ENCODE peak calls at places on chromosome 18, in eight cellular contexts. One of them, this sample, is unnamed.

GRCh38 chr18:58975296-58975695 is 110.6 kb downstream of the ZNF532 start:
- DNase-seq in activated T-helper 1 cell treated with anti-CD3 and anti-CD28 coated beads, Interleukin-12 subunit alpha, Interleukin-12 subunit beta, Interleukin-2, Interleukin-4 antibody, amounts not matched to agents 30 ng/mL and 10 ng/mL and 1 ng/mL, durations not matched to agents 14 hours and 24 hours and 36 hours: no peak
- DNase-seq in activated CD4-positive, alpha-beta T cell treated with anti-CD3 and anti-CD28 coated beads for 48 hours: no peak
- DNase-seq in naive thymus-derived CD8-positive, alpha-beta T cell: no peak
- DNase-seq in stimulated activated CD8-positive, alpha-beta memory T cell treated with anti-CD3 and anti-CD28 coated beads, Interleukin-15, amount 100 ng/mL, for 4 hours: no peak
- DNase-seq in left kidney: no peak
- DNase-seq in HCT116: no peak
- DNase-seq in NCI-H2081: no peak
- DNase-seq in this sample: no peak

GRCh38 chr18:36808681-36809080 is 20.1 kb downstream of the TPGS2 start:
- DNase-seq in HCT116: no peak
- DNase-seq in naive thymus-derived CD8-positive, alpha-beta T cell: no peak
- DNase-seq in stimulated activated CD8-positive, alpha-beta memory T cell treated with anti-CD3 and anti-CD28 coated beads, Interleukin-15, amount 100 ng/mL, for 4 hours: no peak
- DNase-seq in activated CD4-positive, alpha-beta T cell treated with anti-CD3 and anti-CD28 coated beads for 48 hours: no peak
- DNase-seq in left kidney: no peak
- DNase-seq in activated T-helper 1 cell treated with anti-CD3 and anti-CD28 coated beads, Interleukin-12 subunit alpha, Interleukin-12 subunit beta, Interleukin-2, Interleukin-4 antibody, amounts not matched to agents 30 ng/mL and 10 ng/mL and 1 ng/mL, durations not matched to agents 14 hours and 24 hours and 36 hours: no peak
- DNase-seq in NCI-H2081: no peak
- DNase-seq in this sample: no peak

GRCh38 chr18:79945118-79946042 is 6.1 kb downstream of the SLC66A2 start:
- DNase-seq in left kidney: no peak
- DNase-seq in naive thymus-derived CD8-positive, alpha-beta T cell: no peak
- DNase-seq in activated T-helper 1 cell treated with anti-CD3 and anti-CD28 coated beads, Interleukin-12 subunit alpha, Interleukin-12 subunit beta, Interleukin-2, Interleukin-4 antibody, amounts not matched to agents 30 ng/mL and 10 ng/mL and 1 ng/mL, durations not matched to agents 14 hours and 24 hours and 36 hours: no peak
- DNase-seq in activated CD4-positive, alpha-beta T cell treated with anti-CD3 and anti-CD28 coated beads for 48 hours: no peak
- DNase-seq in NCI-H2081: no peak
- DNase-seq in HCT116: no peak
- DNase-seq in stimulated activated CD8-positive, alpha-beta memory T cell treated with anti-CD3 and anti-CD28 coated beads, Interleukin-15, amount 100 ng/mL, for 4 hours: no peak
- DNase-seq in this sample: no peak

GRCh38 chr18:49609416-49610284 is 47.8 kb downstream of the LIPG start:
- DNase-seq in left kidney: no peak
- DNase-seq in activated CD4-positive, alpha-beta T cell treated with anti-CD3 and anti-CD28 coated beads for 48 hours: no peak
- DNase-seq in HCT116: peak; percentile 6
- DNase-seq in NCI-H2081: no peak
- DNase-seq in activated T-helper 1 cell treated with anti-CD3 and anti-CD28 coated beads, Interleukin-12 subunit alpha, Interleukin-12 subunit beta, Interleukin-2, Interleukin-4 antibody, amounts not matched to agents 30 ng/mL and 10 ng/mL and 1 ng/mL, durations not matched to agents 14 hours and 24 hours and 36 hours: no peak
- DNase-seq in naive thymus-derived CD8-positive, alpha-beta T cell: no peak
- DNase-seq in stimulated activated CD8-positive, alpha-beta memory T cell treated with anti-CD3 and anti-CD28 coated beads, Interleukin-15, amount 100 ng/mL, for 4 hours: no peak
- DNase-seq in this sample: no peak

GRCh38 chr18:3499498-3499897 is 49.5 kb downstream of the TGIF1 start:
- DNase-seq in stimulated activated CD8-positive, alpha-beta memory T cell treated with anti-CD3 and anti-CD28 coated beads, Interleukin-15, amount 100 ng/mL, for 4 hours: no peak
- DNase-seq in left kidney: peak; percentile 56
- DNase-seq in HCT116: no peak
- DNase-seq in activated T-helper 1 cell treated with anti-CD3 and anti-CD28 coated beads, Interleukin-12 subunit alpha, Interleukin-12 subunit beta, Interleukin-2, Interleukin-4 antibody, amounts not matched to agents 30 ng/mL and 10 ng/mL and 1 ng/mL, durations not matched to agents 14 hours and 24 hours and 36 hours: no peak
- DNase-seq in activated CD4-positive, alpha-beta T cell treated with anti-CD3 and anti-CD28 coated beads for 48 hours: no peak
- DNase-seq in naive thymus-derived CD8-positive, alpha-beta T cell: no peak
- DNase-seq in NCI-H2081: peak; percentile 22
- DNase-seq in this sample: no peak

GRCh38 chr18:31983020-31983419 is 35.6 kb upstream of the RNF125 start:
- DNase-seq in activated T-helper 1 cell treated with anti-CD3 and anti-CD28 coated beads, Interleukin-12 subunit alpha, Interleukin-12 subunit beta, Interleukin-2, Interleukin-4 antibody, amounts not matched to agents 30 ng/mL and 10 ng/mL and 1 ng/mL, durations not matched to agents 14 hours and 24 hours and 36 hours: no peak
- DNase-seq in activated CD4-positive, alpha-beta T cell treated with anti-CD3 and anti-CD28 coated beads for 48 hours: no peak
- DNase-seq in stimulated activated CD8-positive, alpha-beta memory T cell treated with anti-CD3 and anti-CD28 coated beads, Interleukin-15, amount 100 ng/mL, for 4 hours: no peak
- DNase-seq in left kidney: no peak
- DNase-seq in NCI-H2081: no peak
- DNase-seq in naive thymus-derived CD8-positive, alpha-beta T cell: no peak
- DNase-seq in HCT116: no peak
- DNase-seq in this sample: no peak

GRCh38 chr18:62073461-62073860 is 113.4 kb downstream of the PIGN start:
- DNase-seq in NCI-H2081: no peak
- DNase-seq in HCT116: no peak
- DNase-seq in left kidney: no peak
- DNase-seq in activated T-helper 1 cell treated with anti-CD3 and anti-CD28 coated beads, Interleukin-12 subunit alpha, Interleukin-12 subunit beta, Interleukin-2, Interleukin-4 antibody, amounts not matched to agents 30 ng/mL and 10 ng/mL and 1 ng/mL, durations not matched to agents 14 hours and 24 hours and 36 hours: no peak
- DNase-seq in activated CD4-positive, alpha-beta T cell treated with anti-CD3 and anti-CD28 coated beads for 48 hours: no peak
- DNase-seq in naive thymus-derived CD8-positive, alpha-beta T cell: no peak
- DNase-seq in stimulated activated CD8-positive, alpha-beta memory T cell treated with anti-CD3 and anti-CD28 coated beads, Interleukin-15, amount 100 ng/mL, for 4 hours: no peak
- DNase-seq in this sample: no peak

GRCh38 chr18:10838594-10838993 is 310.8 kb downstream of the PIEZO2 start:
- DNase-seq in HCT116: no peak
- DNase-seq in activated CD4-positive, alpha-beta T cell treated with anti-CD3 and anti-CD28 coated beads for 48 hours: no peak
- DNase-seq in NCI-H2081: no peak
- DNase-seq in activated T-helper 1 cell treated with anti-CD3 and anti-CD28 coated beads, Interleukin-12 subunit alpha, Interleukin-12 subunit beta, Interleukin-2, Interleukin-4 antibody, amounts not matched to agents 30 ng/mL and 10 ng/mL and 1 ng/mL, durations not matched to agents 14 hours and 24 hours and 36 hours: no peak
- DNase-seq in left kidney: no peak
- DNase-seq in naive thymus-derived CD8-positive, alpha-beta T cell: no peak
- DNase-seq in stimulated activated CD8-positive, alpha-beta memory T cell treated with anti-CD3 and anti-CD28 coated beads, Interleukin-15, amount 100 ng/mL, for 4 hours: no peak
- DNase-seq in this sample: no peak

GRCh38 chr18:67694787-67695186 is 178.3 kb upstream of the DSEL start:
- DNase-seq in left kidney: no peak
- DNase-seq in HCT116: no peak
- DNase-seq in activated CD4-positive, alpha-beta T cell treated with anti-CD3 and anti-CD28 coated beads for 48 hours: no peak
- DNase-seq in activated T-helper 1 cell treated with anti-CD3 and anti-CD28 coated beads, Interleukin-12 subunit alpha, Interleukin-12 subunit beta, Interleukin-2, Interleukin-4 antibody, amounts not matched to agents 30 ng/mL and 10 ng/mL and 1 ng/mL, durations not matched to agents 14 hours and 24 hours and 36 hours: no peak
- DNase-seq in naive thymus-derived CD8-positive, alpha-beta T cell: no peak
- DNase-seq in stimulated activated CD8-positive, alpha-beta memory T cell treated with anti-CD3 and anti-CD28 coated beads, Interleukin-15, amount 100 ng/mL, for 4 hours: no peak
- DNase-seq in NCI-H2081: no peak
- DNase-seq in this sample: no peak

GRCh38 chr18:43919565-43919964 is 642.3 kb upstream of the SYT4 start:
- DNase-seq in stimulated activated CD8-positive, alpha-beta memory T cell treated with anti-CD3 and anti-CD28 coated beads, Interleukin-15, amount 100 ng/mL, for 4 hours: no peak
- DNase-seq in HCT116: no peak
- DNase-seq in activated T-helper 1 cell treated with anti-CD3 and anti-CD28 coated beads, Interleukin-12 subunit alpha, Interleukin-12 subunit beta, Interleukin-2, Interleukin-4 antibody, amounts not matched to agents 30 ng/mL and 10 ng/mL and 1 ng/mL, durations not matched to agents 14 hours and 24 hours and 36 hours: no peak
- DNase-seq in left kidney: peak; percentile 6
- DNase-seq in naive thymus-derived CD8-positive, alpha-beta T cell: no peak
- DNase-seq in NCI-H2081: peak; percentile 61
- DNase-seq in activated CD4-positive, alpha-beta T cell treated with anti-CD3 and anti-CD28 coated beads for 48 hours: no peak
- DNase-seq in this sample: no peak

GRCh38 chr18:42052137-42052708 is 97.2 kb downstream of the PIK3C3 start:
- DNase-seq in naive thymus-derived CD8-positive, alpha-beta T cell: no peak
- DNase-seq in HCT116: no peak
- DNase-seq in left kidney: peak; percentile 30
- DNase-seq in NCI-H2081: no peak
- DNase-seq in activated CD4-positive, alpha-beta T cell treated with anti-CD3 and anti-CD28 coated beads for 48 hours: no peak
- DNase-seq in stimulated activated CD8-positive, alpha-beta memory T cell treated with anti-CD3 and anti-CD28 coated beads, Interleukin-15, amount 100 ng/mL, for 4 hours: no peak
- DNase-seq in activated T-helper 1 cell treated with anti-CD3 and anti-CD28 coated beads, Interleukin-12 subunit alpha, Interleukin-12 subunit beta, Interleukin-2, Interleukin-4 antibody, amounts not matched to agents 30 ng/mL and 10 ng/mL and 1 ng/mL, durations not matched to agents 14 hours and 24 hours and 36 hours: no peak
- DNase-seq in this sample: no peak

GRCh38 chr18:51273435-51273834 is 76.0 kb upstream of the MEX3C start:
- DNase-seq in activated T-helper 1 cell treated with anti-CD3 and anti-CD28 coated beads, Interleukin-12 subunit alpha, Interleukin-12 subunit beta, Interleukin-2, Interleukin-4 antibody, amounts not matched to agents 30 ng/mL and 10 ng/mL and 1 ng/mL, durations not matched to agents 14 hours and 24 hours and 36 hours: no peak
- DNase-seq in HCT116: no peak
- DNase-seq in activated CD4-positive, alpha-beta T cell treated with anti-CD3 and anti-CD28 coated beads for 48 hours: no peak
- DNase-seq in left kidney: peak; percentile 31
- DNase-seq in NCI-H2081: no peak
- DNase-seq in stimulated activated CD8-positive, alpha-beta memory T cell treated with anti-CD3 and anti-CD28 coated beads, Interleukin-15, amount 100 ng/mL, for 4 hours: no peak
- DNase-seq in naive thymus-derived CD8-positive, alpha-beta T cell: no peak
- DNase-seq in this sample: no peak

GRCh38 chr18:12432196-12432595 is 24.5 kb downstream of the PRELID3A start:
- DNase-seq in activated T-helper 1 cell treated with anti-CD3 and anti-CD28 coated beads, Interleukin-12 subunit alpha, Interleukin-12 subunit beta, Interleukin-2, Interleukin-4 antibody, amounts not matched to agents 30 ng/mL and 10 ng/mL and 1 ng/mL, durations not matched to agents 14 hours and 24 hours and 36 hours: no peak
- DNase-seq in activated CD4-positive, alpha-beta T cell treated with anti-CD3 and anti-CD28 coated beads for 48 hours: no peak
- DNase-seq in naive thymus-derived CD8-positive, alpha-beta T cell: no peak
- DNase-seq in HCT116: no peak
- DNase-seq in stimulated activated CD8-positive, alpha-beta memory T cell treated with anti-CD3 and anti-CD28 coated beads, Interleukin-15, amount 100 ng/mL, for 4 hours: no peak
- DNase-seq in left kidney: no peak
- DNase-seq in NCI-H2081: no peak
- DNase-seq in this sample: no peak

GRCh38 chr18:79941473-79942119 is 9.9 kb downstream of the SLC66A2 start:
- DNase-seq in activated T-helper 1 cell treated with anti-CD3 and anti-CD28 coated beads, Interleukin-12 subunit alpha, Interleukin-12 subunit beta, Interleukin-2, Interleukin-4 antibody, amounts not matched to agents 30 ng/mL and 10 ng/mL and 1 ng/mL, durations not matched to agents 14 hours and 24 hours and 36 hours: no peak
- DNase-seq in activated CD4-positive, alpha-beta T cell treated with anti-CD3 and anti-CD28 coated beads for 48 hours: no peak
- DNase-seq in naive thymus-derived CD8-positive, alpha-beta T cell: no peak
- DNase-seq in left kidney: no peak
- DNase-seq in NCI-H2081: no peak
- DNase-seq in HCT116: no peak
- DNase-seq in stimulated activated CD8-positive, alpha-beta memory T cell treated with anti-CD3 and anti-CD28 coated beads, Interleukin-15, amount 100 ng/mL, for 4 hours: no peak
- DNase-seq in this sample: no peak

GRCh38 chr18:26482567-26482966 is 65.8 kb downstream of the KCTD1 start:
- DNase-seq in left kidney: peak; percentile 37
- DNase-seq in NCI-H2081: no peak
- DNase-seq in stimulated activated CD8-positive, alpha-beta memory T cell treated with anti-CD3 and anti-CD28 coated beads, Interleukin-15, amount 100 ng/mL, for 4 hours: no peak
- DNase-seq in activated CD4-positive, alpha-beta T cell treated with anti-CD3 and anti-CD28 coated beads for 48 hours: no peak
- DNase-seq in activated T-helper 1 cell treated with anti-CD3 and anti-CD28 coated beads, Interleukin-12 subunit alpha, Interleukin-12 subunit beta, Interleukin-2, Interleukin-4 antibody, amounts not matched to agents 30 ng/mL and 10 ng/mL and 1 ng/mL, durations not matched to agents 14 hours and 24 hours and 36 hours: no peak
- DNase-seq in naive thymus-derived CD8-positive, alpha-beta T cell: no peak
- DNase-seq in HCT116: no peak
- DNase-seq in this sample: no peak

GRCh38 chr18:48875942-48876511 is 74.7 kb downstream of the SMAD7 start:
- DNase-seq in HCT116: no peak
- DNase-seq in activated CD4-positive, alpha-beta T cell treated with anti-CD3 and anti-CD28 coated beads for 48 hours: no peak
- DNase-seq in activated T-helper 1 cell treated with anti-CD3 and anti-CD28 coated beads, Interleukin-12 subunit alpha, Interleukin-12 subunit beta, Interleukin-2, Interleukin-4 antibody, amounts not matched to agents 30 ng/mL and 10 ng/mL and 1 ng/mL, durations not matched to agents 14 hours and 24 hours and 36 hours: no peak
- DNase-seq in naive thymus-derived CD8-positive, alpha-beta T cell: no peak
- DNase-seq in left kidney: peak; percentile 86
- DNase-seq in NCI-H2081: no peak
- DNase-seq in stimulated activated CD8-positive, alpha-beta memory T cell treated with anti-CD3 and anti-CD28 coated beads, Interleukin-15, amount 100 ng/mL, for 4 hours: no peak
- DNase-seq in this sample: no peak

GRCh38 chr18:61732854-61733253 is 160.0 kb downstream of the RNF152 start:
- DNase-seq in HCT116: no peak
- DNase-seq in left kidney: no peak
- DNase-seq in NCI-H2081: no peak
- DNase-seq in activated CD4-positive, alpha-beta T cell treated with anti-CD3 and anti-CD28 coated beads for 48 hours: no peak
- DNase-seq in stimulated activated CD8-positive, alpha-beta memory T cell treated with anti-CD3 and anti-CD28 coated beads, Interleukin-15, amount 100 ng/mL, for 4 hours: no peak
- DNase-seq in activated T-helper 1 cell treated with anti-CD3 and anti-CD28 coated beads, Interleukin-12 subunit alpha, Interleukin-12 subunit beta, Interleukin-2, Interleukin-4 antibody, amounts not matched to agents 30 ng/mL and 10 ng/mL and 1 ng/mL, durations not matched to agents 14 hours and 24 hours and 36 hours: no peak
- DNase-seq in naive thymus-derived CD8-positive, alpha-beta T cell: no peak
- DNase-seq in this sample: no peak

GRCh38 chr18:70397259-70397925 is 108.5 kb downstream of the SOCS6 start:
- DNase-seq in stimulated activated CD8-positive, alpha-beta memory T cell treated with anti-CD3 and anti-CD28 coated beads, Interleukin-15, amount 100 ng/mL, for 4 hours: no peak
- DNase-seq in NCI-H2081: no peak
- DNase-seq in activated CD4-positive, alpha-beta T cell treated with anti-CD3 and anti-CD28 coated beads for 48 hours: no peak
- DNase-seq in activated T-helper 1 cell treated with anti-CD3 and anti-CD28 coated beads, Interleukin-12 subunit alpha, Interleukin-12 subunit beta, Interleukin-2, Interleukin-4 antibody, amounts not matched to agents 30 ng/mL and 10 ng/mL and 1 ng/mL, durations not matched to agents 14 hours and 24 hours and 36 hours: no peak
- DNase-seq in HCT116: no peak
- DNase-seq in left kidney: no peak
- DNase-seq in naive thymus-derived CD8-positive, alpha-beta T cell: no peak
- DNase-seq in this sample: no peak

GRCh38 chr18:46226461-46226860 is 122.3 kb downstream of the HAUS1 start:
- DNase-seq in stimulated activated CD8-positive, alpha-beta memory T cell treated with anti-CD3 and anti-CD28 coated beads, Interleukin-15, amount 100 ng/mL, for 4 hours: no peak
- DNase-seq in HCT116: no peak
- DNase-seq in activated CD4-positive, alpha-beta T cell treated with anti-CD3 and anti-CD28 coated beads for 48 hours: no peak
- DNase-seq in NCI-H2081: no peak
- DNase-seq in naive thymus-derived CD8-positive, alpha-beta T cell: no peak
- DNase-seq in left kidney: no peak
- DNase-seq in activated T-helper 1 cell treated with anti-CD3 and anti-CD28 coated beads, Interleukin-12 subunit alpha, Interleukin-12 subunit beta, Interleukin-2, Interleukin-4 antibody, amounts not matched to agents 30 ng/mL and 10 ng/mL and 1 ng/mL, durations not matched to agents 14 hours and 24 hours and 36 hours: no peak
- DNase-seq in this sample: no peak

GRCh38 chr18:3466051-3466450 is 16.1 kb downstream of the TGIF1 start:
- DNase-seq in stimulated activated CD8-positive, alpha-beta memory T cell treated with anti-CD3 and anti-CD28 coated beads, Interleukin-15, amount 100 ng/mL, for 4 hours: no peak
- DNase-seq in NCI-H2081: no peak
- DNase-seq in activated CD4-positive, alpha-beta T cell treated with anti-CD3 and anti-CD28 coated beads for 48 hours: no peak
- DNase-seq in activated T-helper 1 cell treated with anti-CD3 and anti-CD28 coated beads, Interleukin-12 subunit alpha, Interleukin-12 subunit beta, Interleukin-2, Interleukin-4 antibody, amounts not matched to agents 30 ng/mL and 10 ng/mL and 1 ng/mL, durations not matched to agents 14 hours and 24 hours and 36 hours: no peak
- DNase-seq in naive thymus-derived CD8-positive, alpha-beta T cell: no peak
- DNase-seq in left kidney: no peak
- DNase-seq in HCT116: no peak
- DNase-seq in this sample: no peak

GRCh38 chr18:61388010-61388409 is 54.8 kb downstream of the CDH20 start:
- DNase-seq in activated CD4-positive, alpha-beta T cell treated with anti-CD3 and anti-CD28 coated beads for 48 hours: no peak
- DNase-seq in HCT116: no peak
- DNase-seq in naive thymus-derived CD8-positive, alpha-beta T cell: no peak
- DNase-seq in left kidney: no peak
- DNase-seq in NCI-H2081: no peak
- DNase-seq in activated T-helper 1 cell treated with anti-CD3 and anti-CD28 coated beads, Interleukin-12 subunit alpha, Interleukin-12 subunit beta, Interleukin-2, Interleukin-4 antibody, amounts not matched to agents 30 ng/mL and 10 ng/mL and 1 ng/mL, durations not matched to agents 14 hours and 24 hours and 36 hours: no peak
- DNase-seq in stimulated activated CD8-positive, alpha-beta memory T cell treated with anti-CD3 and anti-CD28 coated beads, Interleukin-15, amount 100 ng/mL, for 4 hours: no peak
- DNase-seq in this sample: no peak

GRCh38 chr18:47262397-47263196 is 11.1 kb upstream of the SKOR2 start:
- DNase-seq in naive thymus-derived CD8-positive, alpha-beta T cell: no peak
- DNase-seq in left kidney: no peak
- DNase-seq in activated CD4-positive, alpha-beta T cell treated with anti-CD3 and anti-CD28 coated beads for 48 hours: no peak
- DNase-seq in NCI-H2081: no peak
- DNase-seq in HCT116: no peak
- DNase-seq in stimulated activated CD8-positive, alpha-beta memory T cell treated with anti-CD3 and anti-CD28 coated beads, Interleukin-15, amount 100 ng/mL, for 4 hours: no peak
- DNase-seq in activated T-helper 1 cell treated with anti-CD3 and anti-CD28 coated beads, Interleukin-12 subunit alpha, Interleukin-12 subunit beta, Interleukin-2, Interleukin-4 antibody, amounts not matched to agents 30 ng/mL and 10 ng/mL and 1 ng/mL, durations not matched to agents 14 hours and 24 hours and 36 hours: no peak
- DNase-seq in this sample: no peak

GRCh38 chr18:41371718-41372117 is 583.3 kb upstream of the PIK3C3 start:
- DNase-seq in naive thymus-derived CD8-positive, alpha-beta T cell: no peak
- DNase-seq in HCT116: no peak
- DNase-seq in NCI-H2081: peak; percentile 44
- DNase-seq in activated CD4-positive, alpha-beta T cell treated with anti-CD3 and anti-CD28 coated beads for 48 hours: no peak
- DNase-seq in stimulated activated CD8-positive, alpha-beta memory T cell treated with anti-CD3 and anti-CD28 coated beads, Interleukin-15, amount 100 ng/mL, for 4 hours: no peak
- DNase-seq in activated T-helper 1 cell treated with anti-CD3 and anti-CD28 coated beads, Interleukin-12 subunit alpha, Interleukin-12 subunit beta, Interleukin-2, Interleukin-4 antibody, amounts not matched to agents 30 ng/mL and 10 ng/mL and 1 ng/mL, durations not matched to agents 14 hours and 24 hours and 36 hours: no peak
- DNase-seq in left kidney: no peak
- DNase-seq in this sample: no peak

GRCh38 chr18:46199515-46200147 is 95.4 kb downstream of the HAUS1 start:
- DNase-seq in stimulated activated CD8-positive, alpha-beta memory T cell treated with anti-CD3 and anti-CD28 coated beads, Interleukin-15, amount 100 ng/mL, for 4 hours: no peak
- DNase-seq in NCI-H2081: no peak
- DNase-seq in naive thymus-derived CD8-positive, alpha-beta T cell: no peak
- DNase-seq in left kidney: no peak
- DNase-seq in activated CD4-positive, alpha-beta T cell treated with anti-CD3 and anti-CD28 coated beads for 48 hours: no peak
- DNase-seq in HCT116: peak; percentile 16
- DNase-seq in activated T-helper 1 cell treated with anti-CD3 and anti-CD28 coated beads, Interleukin-12 subunit alpha, Interleukin-12 subunit beta, Interleukin-2, Interleukin-4 antibody, amounts not matched to agents 30 ng/mL and 10 ng/mL and 1 ng/mL, durations not matched to agents 14 hours and 24 hours and 36 hours: no peak
- DNase-seq in this sample: no peak

GRCh38 chr18:12946549-12947354 is 1.1 kb upstream of the SEH1L start:
- DNase-seq in activated T-helper 1 cell treated with anti-CD3 and anti-CD28 coated beads, Interleukin-12 subunit alpha, Interleukin-12 subunit beta, Interleukin-2, Interleukin-4 antibody, amounts not matched to agents 30 ng/mL and 10 ng/mL and 1 ng/mL, durations not matched to agents 14 hours and 24 hours and 36 hours: no peak
- DNase-seq in naive thymus-derived CD8-positive, alpha-beta T cell: no peak
- DNase-seq in activated CD4-positive, alpha-beta T cell treated with anti-CD3 and anti-CD28 coated beads for 48 hours: no peak
- DNase-seq in HCT116: peak; percentile 38
- DNase-seq in NCI-H2081: no peak
- DNase-seq in stimulated activated CD8-positive, alpha-beta memory T cell treated with anti-CD3 and anti-CD28 coated beads, Interleukin-15, amount 100 ng/mL, for 4 hours: no peak
- DNase-seq in left kidney: peak; percentile 72
- DNase-seq in this sample: no peak

GRCh38 chr18:52278191-52278590 is 61.8 kb upstream of the DCC start:
- DNase-seq in naive thymus-derived CD8-positive, alpha-beta T cell: no peak
- DNase-seq in NCI-H2081: no peak
- DNase-seq in stimulated activated CD8-positive, alpha-beta memory T cell treated with anti-CD3 and anti-CD28 coated beads, Interleukin-15, amount 100 ng/mL, for 4 hours: no peak
- DNase-seq in activated CD4-positive, alpha-beta T cell treated with anti-CD3 and anti-CD28 coated beads for 48 hours: no peak
- DNase-seq in HCT116: no peak
- DNase-seq in activated T-helper 1 cell treated with anti-CD3 and anti-CD28 coated beads, Interleukin-12 subunit alpha, Interleukin-12 subunit beta, Interleukin-2, Interleukin-4 antibody, amounts not matched to agents 30 ng/mL and 10 ng/mL and 1 ng/mL, durations not matched to agents 14 hours and 24 hours and 36 hours: no peak
- DNase-seq in left kidney: no peak
- DNase-seq in this sample: no peak

GRCh38 chr18:12307251-12307736 is 747 bp upstream of the TUBB6 start:
- DNase-seq in naive thymus-derived CD8-positive, alpha-beta T cell: no peak
- DNase-seq in activated CD4-positive, alpha-beta T cell treated with anti-CD3 and anti-CD28 coated beads for 48 hours: no peak
- DNase-seq in activated T-helper 1 cell treated with anti-CD3 and anti-CD28 coated beads, Interleukin-12 subunit alpha, Interleukin-12 subunit beta, Interleukin-2, Interleukin-4 antibody, amounts not matched to agents 30 ng/mL and 10 ng/mL and 1 ng/mL, durations not matched to agents 14 hours and 24 hours and 36 hours: no peak
- DNase-seq in HCT116: no peak
- DNase-seq in stimulated activated CD8-positive, alpha-beta memory T cell treated with anti-CD3 and anti-CD28 coated beads, Interleukin-15, amount 100 ng/mL, for 4 hours: no peak
- DNase-seq in left kidney: peak; percentile 68
- DNase-seq in NCI-H2081: no peak
- DNase-seq in this sample: no peak

GRCh38 chr18:57533399-57533884 is 53.1 kb downstream of the FECH start:
- DNase-seq in activated T-helper 1 cell treated with anti-CD3 and anti-CD28 coated beads, Interleukin-12 subunit alpha, Interleukin-12 subunit beta, Interleukin-2, Interleukin-4 antibody, amounts not matched to agents 30 ng/mL and 10 ng/mL and 1 ng/mL, durations not matched to agents 14 hours and 24 hours and 36 hours: no peak
- DNase-seq in stimulated activated CD8-positive, alpha-beta memory T cell treated with anti-CD3 and anti-CD28 coated beads, Interleukin-15, amount 100 ng/mL, for 4 hours: no peak
- DNase-seq in HCT116: no peak
- DNase-seq in activated CD4-positive, alpha-beta T cell treated with anti-CD3 and anti-CD28 coated beads for 48 hours: no peak
- DNase-seq in naive thymus-derived CD8-positive, alpha-beta T cell: no peak
- DNase-seq in left kidney: peak; percentile 81
- DNase-seq in NCI-H2081: no peak
- DNase-seq in this sample: no peak

GRCh38 chr18:30945769-30946168 is 96.8 kb downstream of the DSC3 start:
- DNase-seq in activated CD4-positive, alpha-beta T cell treated with anti-CD3 and anti-CD28 coated beads for 48 hours: no peak
- DNase-seq in activated T-helper 1 cell treated with anti-CD3 and anti-CD28 coated beads, Interleukin-12 subunit alpha, Interleukin-12 subunit beta, Interleukin-2, Interleukin-4 antibody, amounts not matched to agents 30 ng/mL and 10 ng/mL and 1 ng/mL, durations not matched to agents 14 hours and 24 hours and 36 hours: no peak
- DNase-seq in naive thymus-derived CD8-positive, alpha-beta T cell: no peak
- DNase-seq in stimulated activated CD8-positive, alpha-beta memory T cell treated with anti-CD3 and anti-CD28 coated beads, Interleukin-15, amount 100 ng/mL, for 4 hours: no peak
- DNase-seq in left kidney: no peak
- DNase-seq in HCT116: no peak
- DNase-seq in NCI-H2081: no peak
- DNase-seq in this sample: no peak

GRCh38 chr18:68714356-68714706 is 577 bp downstream of the TMX3 start:
- DNase-seq in HCT116: no peak
- DNase-seq in naive thymus-derived CD8-positive, alpha-beta T cell: no peak
- DNase-seq in stimulated activated CD8-positive, alpha-beta memory T cell treated with anti-CD3 and anti-CD28 coated beads, Interleukin-15, amount 100 ng/mL, for 4 hours: no peak
- DNase-seq in left kidney: no peak
- DNase-seq in NCI-H2081: peak; percentile 2
- DNase-seq in activated CD4-positive, alpha-beta T cell treated with anti-CD3 and anti-CD28 coated beads for 48 hours: peak; percentile 12
- DNase-seq in activated T-helper 1 cell treated with anti-CD3 and anti-CD28 coated beads, Interleukin-12 subunit alpha, Interleukin-12 subunit beta, Interleukin-2, Interleukin-4 antibody, amounts not matched to agents 30 ng/mL and 10 ng/mL and 1 ng/mL, durations not matched to agents 14 hours and 24 hours and 36 hours: peak; percentile 7
- DNase-seq in this sample: no peak

GRCh38 chr18:2050016-2050415 is 521.3 kb downstream of the METTL4 start:
- DNase-seq in HCT116: no peak
- DNase-seq in activated CD4-positive, alpha-beta T cell treated with anti-CD3 and anti-CD28 coated beads for 48 hours: no peak
- DNase-seq in NCI-H2081: no peak
- DNase-seq in naive thymus-derived CD8-positive, alpha-beta T cell: no peak
- DNase-seq in stimulated activated CD8-positive, alpha-beta memory T cell treated with anti-CD3 and anti-CD28 coated beads, Interleukin-15, amount 100 ng/mL, for 4 hours: no peak
- DNase-seq in left kidney: no peak
- DNase-seq in activated T-helper 1 cell treated with anti-CD3 and anti-CD28 coated beads, Interleukin-12 subunit alpha, Interleukin-12 subunit beta, Interleukin-2, Interleukin-4 antibody, amounts not matched to agents 30 ng/mL and 10 ng/mL and 1 ng/mL, durations not matched to agents 14 hours and 24 hours and 36 hours: no peak
- DNase-seq in this sample: no peak

GRCh38 chr18:58026395-58026794 is 17.6 kb upstream of the NEDD4L start:
- DNase-seq in stimulated activated CD8-positive, alpha-beta memory T cell treated with anti-CD3 and anti-CD28 coated beads, Interleukin-15, amount 100 ng/mL, for 4 hours: no peak
- DNase-seq in naive thymus-derived CD8-positive, alpha-beta T cell: no peak
- DNase-seq in left kidney: no peak
- DNase-seq in activated CD4-positive, alpha-beta T cell treated with anti-CD3 and anti-CD28 coated beads for 48 hours: no peak
- DNase-seq in HCT116: no peak
- DNase-seq in NCI-H2081: no peak
- DNase-seq in activated T-helper 1 cell treated with anti-CD3 and anti-CD28 coated beads, Interleukin-12 subunit alpha, Interleukin-12 subunit beta, Interleukin-2, Interleukin-4 antibody, amounts not matched to agents 30 ng/mL and 10 ng/mL and 1 ng/mL, durations not matched to agents 14 hours and 24 hours and 36 hours: no peak
- DNase-seq in this sample: no peak

This sample was measured in T-helper 2 cell treated with Interferon-gamma antibody and Interleukin-4, amounts not matched to agents 5 μg/mL and 100 μg/mL, for 36 hours.